ENCODE peak calls at places on chromosomes 13 and 19, in four cellular contexts. G is neural crest cell, I is nephron progenitor cell, X is adrenal gland. E is an unnamed sample.

GRCh38 chr19:3210347-3211017 is 14.0 kb upstream of the CELF5 start:
- DNase-seq in G (peak), I (peak), X (peak), E (peak)

GRCh38 chr19:55115446-55116065 is 1.9 kb downstream of the PPP1R12C start:
- DNase-seq in G (no peak), I (no peak), X (no peak), E (peak)

GRCh38 chr13:68076046-68076445 is 845.9 kb upstream of the PCDH9 start:
- DNase-seq in G (no peak), I (no peak), X (no peak), E (no peak)

GRCh38 chr13:110103479-110103878 is 203.5 kb downstream of the COL4A1 start:
- DNase-seq in G (no peak), I (no peak), X (no peak), E (no peak)

GRCh38 chr13:110331362-110331761 is 24.3 kb downstream of the COL4A2 start:
- DNase-seq in G (no peak), I (no peak), X (peak), E (no peak)

GRCh38 chr13:27922974-27923612 is 3.3 kb downstream of the PDX1 start:
- DNase-seq in G (no peak), I (no peak), X (no peak), E (no peak)

GRCh38 chr13:39408512-39408911 is 194.5 kb downstream of the LHFPL6 start:
- DNase-seq in G (no peak), I (no peak), X (no peak), E (no peak)

GRCh38 chr19:23822735-23823134 is 64.0 kb upstream of the ZNF681 start:
- DNase-seq in G (no peak), I (no peak), X (no peak), E (no peak)

GRCh38 chr19:11023635-11024168 is 62.9 kb downstream of the SMARCA4 start:
- DNase-seq in G (no peak), I (no peak), X (no peak), E (no peak)

GRCh38 chr19:4064073-4064550 is 2.6 kb downstream of the ZBTB7A start:
- DNase-seq in G (no peak), I (peak), X (no peak), E (no peak)

GRCh38 chr13:73059460-73060250 is 850 bp downstream of the KLF5 start:
- DNase-seq in G (peak), I (peak), X (peak), E (peak)

GRCh38 chr13:93861818-93862217 is 617.7 kb downstream of the DCT start:
- DNase-seq in G (no peak), I (no peak), X (no peak), E (no peak)

GRCh38 chr13:41075034-41075433 is 13.7 kb downstream of the WBP4 start:
- DNase-seq in G (no peak), I (peak), X (no peak), E (no peak)

GRCh38 chr13:69857188-69857821 is 250.3 kb upstream of the ATXN8OS start:
- DNase-seq in G (no peak), I (peak), X (no peak), E (no peak)

GRCh38 chr19:29006057-29006735 is 206.8 kb downstream of the UQCRFS1 start:
- DNase-seq in G (no peak), I (no peak), X (no peak), E (no peak)

GRCh38 chr19:51338563-51339312 is 3.2 kb downstream of the VSIG10L start:
- DNase-seq in G (peak), I (peak), X (peak), E (peak)

GRCh38 chr19:30135358-30135757 is 193.3 kb downstream of the URI1 start:
- DNase-seq in G (no peak), I (no peak), X (no peak), E (no peak)

GRCh38 chr13:112703935-112704633 is 14.2 kb downstream of the ATP11A start:
- DNase-seq in G (no peak), I (no peak), X (peak), E (no peak)

GRCh38 chr13:109945206-109945960 is 159.0 kb upstream of the IRS2 start:
- DNase-seq in G (no peak), I (no peak), X (no peak), E (no peak)

GRCh38 chr13:43031881-43032280 is 8.5 kb downstream of the DNAJC15 start:
- DNase-seq in G (no peak), I (no peak), X (no peak), E (no peak)

GRCh38 chr13:22024381-22024994 is 353.6 kb downstream of the FGF9 start:
- DNase-seq in G (no peak), I (no peak), X (no peak), E (no peak)

GRCh38 chr19:55623130-55623868 is 1.1 kb downstream of the ZNF784 start:
- DNase-seq in G (no peak), I (no peak), X (peak), E (no peak)

GRCh38 chr13:24664726-24665409 is 15.3 kb upstream of the ATP12A start:
- DNase-seq in G (no peak), I (no peak), X (no peak), E (no peak)

GRCh38 chr19:41373993-41374392 is 2.3 kb upstream of the TMEM91 start:
- DNase-seq in G (no peak), I (no peak), X (peak), E (peak)

GRCh38 chr19:14091885-14092462 is 1.4 kb upstream of the SAMD1 start:
- DNase-seq in G (no peak), I (no peak), X (no peak), E (no peak)

GRCh38 chr19:14089412-14089661 is 1.2 kb downstream of the SAMD1 start:
- DNase-seq in G (no peak), I (no peak), X (no peak), E (no peak)

GRCh38 chr19:14090509-14091085 is at the start of gene SAMD1:
- DNase-seq in G (peak), I (peak), X (peak), E (peak)

GRCh38 chr19:14089662-14090508 is 666 bp downstream of the SAMD1 start:
- DNase-seq in G (peak), I (peak), X (no peak), E (no peak)

DNA sequence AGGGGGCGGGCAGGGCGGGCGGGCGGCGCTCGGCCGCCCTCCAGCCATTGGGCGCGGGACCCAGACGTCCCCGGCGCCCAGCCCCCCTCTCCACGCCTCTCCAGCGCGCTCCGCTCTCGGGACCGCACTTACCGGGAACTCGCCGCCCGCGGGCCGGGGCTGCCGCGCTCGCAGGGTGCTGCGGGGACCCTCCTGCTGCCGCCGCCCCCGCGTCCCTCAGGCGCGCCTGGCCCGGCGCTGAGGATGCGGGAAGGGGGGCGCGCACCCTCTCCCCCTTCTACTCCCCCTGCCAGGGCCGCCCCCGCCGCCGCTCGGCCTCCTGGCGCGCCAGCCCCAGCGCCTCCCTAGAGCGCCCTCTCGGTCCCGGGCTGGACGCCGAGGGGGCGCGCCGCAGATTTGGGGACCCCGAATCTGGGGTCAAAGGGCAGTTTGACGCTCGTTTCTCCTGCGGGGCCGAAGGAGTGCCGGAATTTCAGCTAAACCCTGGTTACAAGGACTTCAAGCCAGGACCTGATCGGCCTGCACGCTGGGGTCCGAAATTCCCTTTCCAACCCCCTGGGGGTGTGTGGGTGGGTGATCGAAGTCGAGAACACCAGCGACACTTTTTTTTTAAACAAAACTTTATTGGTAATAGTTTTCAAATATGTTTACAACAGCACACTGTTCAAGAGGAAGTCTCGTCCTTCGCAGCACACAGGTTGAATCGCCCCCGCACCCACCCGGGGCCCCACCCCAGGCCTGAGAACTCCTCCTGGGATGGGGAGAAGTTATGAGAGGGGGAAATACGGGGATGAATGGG is 734 bp upstream of the SAMD1 start:
- DNase-seq in G (peak), I (peak), X (peak), E (no peak)
- TF ChIP-seq CTCF in G (peak), I (no peak), X (peak), E (peak)

GRCh38 chr19:33333615-33334014 is 31.3 kb upstream of the CEBPA start:
- DNase-seq in G (no peak), I (no peak), X (no peak), E (no peak)
- TF ChIP-seq CTCF in G (no peak), I (no peak), X (no peak), E (no peak)

GRCh38 chr19:12695997-12696365 is 450 bp downstream of the FBXW9 start:
- DNase-seq in G (no peak), I (no peak), X (no peak), E (no peak)
- TF ChIP-seq CTCF in G (no peak), I (no peak), X (no peak), E (no peak)

GRCh38 chr13:106381083-106381482 is 154.4 kb downstream of the EFNB2 start:
- DNase-seq in G (no peak), I (no peak), X (no peak), E (no peak)

GRCh38 chr13:106383791-106384190 is 151.7 kb downstream of the EFNB2 start:
- DNase-seq in G (no peak), I (no peak), X (no peak), E (no peak)

GRCh38 chr13:106385669-106386068 is 149.8 kb downstream of the EFNB2 start:
- DNase-seq in G (no peak), I (no peak), X (no peak), E (no peak)

GRCh38 chr13:106384516-106384915 is 150.9 kb downstream of the EFNB2 start:
- DNase-seq in G (no peak), I (no peak), X (no peak), E (no peak)

GRCh38 chr13:106382569-106382968 is 152.9 kb downstream of the EFNB2 start:
- DNase-seq in G (no peak), I (no peak), X (no peak), E (no peak)
- TF ChIP-seq CTCF in G (no peak), I (no peak), X (no peak), E (no peak)

GRCh38 chr19:46659151-46660007 is 1.6 kb downstream of the DACT3 start:
- DNase-seq in G (peak), I (peak), X (no peak), E (no peak)
- TF ChIP-seq CTCF in G (no peak), I (no peak), X (no peak), E (no peak)

GRCh38 chr13:80337706-80338105 is 3.2 kb downstream of the SPRY2 start:
- DNase-seq in G (no peak), I (no peak), X (no peak), E (no peak)

GRCh38 chr13:80339578-80339840 is 1.4 kb downstream of the SPRY2 start:
- DNase-seq in G (no peak), I (peak), X (no peak), E (no peak)

GRCh38 chr13:80339841-80340642 is 884 bp downstream of the SPRY2 start:
- DNase-seq in G (peak), I (peak), X (peak), E (peak)

GRCh38 chr13:80340643-80341097 is 256 bp downstream of the SPRY2 start:
- DNase-seq in G (no peak), I (no peak), X (peak), E (no peak)

DNA sequence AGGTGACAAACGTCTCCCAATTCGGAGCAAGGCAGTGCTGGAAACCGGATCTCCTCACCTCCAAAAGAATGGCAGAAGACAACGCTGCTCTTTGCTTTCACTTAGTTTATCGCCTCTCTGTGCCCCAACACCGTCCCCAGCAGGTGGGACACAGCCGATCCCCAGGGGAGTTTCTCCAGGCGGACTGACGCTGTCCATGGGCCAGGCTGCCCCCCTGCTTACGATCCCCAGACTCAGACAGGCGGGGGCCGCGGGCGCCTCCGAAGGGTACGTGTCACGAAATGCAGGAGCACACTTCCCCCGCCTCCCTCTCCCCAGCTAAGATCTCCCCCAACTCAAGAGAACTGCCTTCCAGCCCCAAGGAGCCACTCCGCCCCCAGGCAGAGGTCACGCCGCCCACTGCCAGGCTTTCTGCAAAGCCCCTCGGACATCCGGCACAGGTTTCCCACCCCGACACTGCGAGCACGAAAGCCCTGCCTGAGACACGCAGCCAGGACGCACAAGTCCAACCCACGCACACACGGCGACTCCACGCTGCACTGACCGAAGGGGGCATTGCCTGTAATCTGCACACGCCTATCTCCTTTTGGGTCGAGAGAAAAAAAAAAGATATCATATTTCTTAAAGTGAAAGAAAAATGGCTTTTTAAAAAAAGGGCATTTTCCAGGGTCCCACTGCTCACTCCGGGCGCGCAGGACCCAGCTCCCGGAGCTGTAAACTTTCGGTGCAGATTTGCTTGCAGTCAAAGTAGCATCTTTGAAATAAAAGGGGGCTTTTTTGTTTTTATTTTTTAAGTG is 1.9 kb downstream of the SPRY2 start:
- DNase-seq in G (peak), I (peak), X (peak), E (peak)
- TF ChIP-seq CTCF in G (peak), I (no peak), X (peak), E (no peak)

GRCh38 chr19:13031917-13032623 is 36.8 kb downstream of the NFIX start:
- DNase-seq in G (no peak), I (no peak), X (no peak), E (no peak)

GRCh38 chr19:13027557-13027956 is 32.3 kb downstream of the NFIX start:
- DNase-seq in G (no peak), I (no peak), X (no peak), E (no peak)

GRCh38 chr19:13028027-13028426 is 32.8 kb downstream of the NFIX start:
- DNase-seq in G (no peak), I (no peak), X (no peak), E (no peak)

GRCh38 chr19:13029301-13029880 is 34.1 kb downstream of the NFIX start:
- DNase-seq in G (no peak), I (no peak), X (no peak), E (no peak)

GRCh38 chr19:13029893-13030292 is 34.6 kb downstream of the NFIX start:
- DNase-seq in G (no peak), I (no peak), X (no peak), E (no peak)
- TF ChIP-seq CTCF in G (peak), I (peak), X (no peak), E (peak)

DNA sequence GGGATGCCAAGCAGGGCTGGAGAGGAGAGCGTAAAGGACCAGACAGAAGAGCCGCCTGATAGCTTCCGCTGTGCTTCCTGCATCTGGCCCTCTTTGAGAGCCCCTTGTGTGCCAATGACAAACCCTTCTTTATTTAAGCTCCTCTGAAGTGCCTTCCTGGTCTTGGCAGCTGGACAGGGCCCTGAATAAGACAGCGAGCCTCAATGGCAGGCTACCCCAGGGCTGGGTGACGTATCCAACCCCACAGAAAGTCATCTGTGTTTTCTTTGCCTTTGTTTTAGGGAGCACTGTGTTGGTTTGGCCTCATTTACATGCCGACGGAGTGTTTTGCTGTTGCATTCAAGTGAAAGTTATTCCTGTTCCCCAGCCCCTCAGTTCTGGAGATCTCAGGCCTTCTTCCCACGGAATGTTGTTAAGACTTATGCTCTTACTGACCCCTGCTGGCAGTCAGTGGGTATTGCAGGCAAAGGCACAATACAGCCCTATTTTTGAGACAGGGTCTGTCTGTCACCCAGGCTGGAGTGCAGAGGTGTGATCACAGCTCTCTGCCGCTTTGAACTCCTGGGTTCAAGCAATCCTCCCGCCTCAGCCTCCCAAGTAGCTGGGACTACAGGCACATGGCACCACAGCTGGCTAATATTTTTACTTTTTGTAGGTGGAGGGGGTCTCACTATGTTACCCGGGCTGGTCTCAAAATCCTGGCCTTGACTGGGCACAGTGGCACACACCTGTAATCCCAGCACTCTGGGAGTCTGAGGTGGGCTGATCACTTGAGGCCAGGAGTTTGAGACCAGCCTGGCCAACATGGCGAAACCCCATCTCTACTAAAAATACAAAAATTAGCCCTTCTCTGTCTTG is 16.8 kb downstream of the CCL25 start:
- DNase-seq in G (peak), I (no peak), X (no peak), E (no peak)
- TF ChIP-seq CTCF in G (peak), I (peak), X (peak), E (peak)

GRCh38 chr19:18000480-18000980 is 7.4 kb upstream of the ARRDC2 start:
- DNase-seq in G (no peak), I (no peak), X (no peak), E (no peak)

GRCh38 chr19:17999685-18000479 is 8.1 kb upstream of the ARRDC2 start:
- DNase-seq in G (no peak), I (no peak), X (no peak), E (no peak)

GRCh38 chr19:17996826-17997316 is 11.1 kb upstream of the ARRDC2 start:
- DNase-seq in G (peak), I (peak), X (peak), E (peak)

GRCh38 chr19:17998827-17999150 is 9.2 kb upstream of the ARRDC2 start:
- DNase-seq in G (no peak), I (no peak), X (no peak), E (no peak)

DNA sequence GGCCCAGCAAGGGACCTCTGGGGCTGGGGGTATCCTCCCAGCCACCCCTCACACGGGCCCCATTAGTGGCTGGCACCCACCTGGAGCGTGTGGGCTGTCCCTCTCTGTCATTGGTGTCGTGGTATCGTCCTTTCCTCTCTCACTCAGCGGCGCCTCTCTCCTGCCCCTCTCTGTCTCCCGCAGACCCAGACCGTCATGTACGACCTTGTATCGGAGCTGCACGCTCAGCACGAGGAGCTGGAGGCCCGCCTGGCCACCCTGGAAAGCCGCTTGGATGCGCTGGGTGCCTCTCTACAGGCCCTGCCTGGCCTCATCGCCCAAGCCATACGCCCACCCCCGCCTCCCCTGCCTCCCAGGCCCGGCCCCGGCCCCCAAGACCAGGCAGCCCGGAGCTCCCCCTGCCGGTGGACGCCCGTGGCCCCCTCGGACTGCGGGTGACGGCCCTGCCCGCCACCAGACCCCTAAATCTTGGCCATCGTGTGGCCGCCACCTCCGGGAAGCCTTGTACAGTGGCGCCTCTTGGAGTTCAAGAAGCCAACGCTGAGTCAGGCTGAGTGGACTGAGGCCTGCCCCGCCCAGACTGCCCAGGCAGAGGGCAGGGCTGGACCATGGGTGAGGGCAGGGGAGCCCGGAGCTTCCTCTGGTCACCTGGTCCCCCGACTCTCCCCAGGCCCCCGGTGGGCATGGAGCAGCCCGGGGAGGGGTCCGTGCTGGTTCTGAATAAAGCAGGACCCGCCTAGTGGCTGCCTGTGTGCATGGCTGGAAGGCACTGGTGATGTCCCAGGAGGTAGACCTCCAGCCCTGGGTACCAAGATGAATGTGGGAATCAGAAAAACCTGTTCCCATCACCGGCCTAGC is 9.8 kb upstream of the ARRDC2 start:
- DNase-seq in G (no peak), I (peak), X (no peak), E (no peak)
- TF ChIP-seq CTCF in G (peak), I (peak), X (no peak), E (no peak)